ENCODE peak calls at places on chromosome 17, in four cellular contexts. O is IMR-90, N is tibial nerve, H is heart left ventricle. E is an unnamed sample.

GRCh38 chr17:62808576-62808970 is 459 bp upstream of the MARCHF10 start:
- DNase-seq in O (no peak), N (no peak), H (no peak), E (no peak)

GRCh38 chr17:7440113-7440822 is 956 bp downstream of the FGF11 start:
- DNase-seq in O (no peak), N (no peak), H (peak; percentile 82), E (no peak)

GRCh38 chr17:13540546-13540945 is 61.2 kb downstream of the HS3ST3A1 start:
- DNase-seq in O (no peak), N (no peak), H (no peak), E (no peak)

GRCh38 chr17:34075076-34075475 is 180.0 kb upstream of the CCL2 start:
- DNase-seq in O (no peak), N (no peak), H (no peak), E (no peak)

GRCh38 chr17:4839965-4840892 is 7.1 kb downstream of the MINK1 start:
- DNase-seq in O (peak; percentile 67), N (no peak), H (no peak), E (no peak)

GRCh38 chr17:38343608-38343980 is at the start of gene GPR179:
- DNase-seq in O (no peak), N (no peak), H (no peak), E (no peak)

GRCh38 chr17:9239821-9240658 is 218.7 kb downstream of the NTN1 start:
- DNase-seq in O (peak; percentile 39), N (peak; percentile 64), H (peak; percentile 87), E (no peak)

GRCh38 chr17:8067806-8068205 is 19.7 kb downstream of the ALOX12B start:
- DNase-seq in O (no peak), N (no peak), H (no peak), E (no peak)

GRCh38 chr17:82213251-82214011 is 789 bp upstream of the CCDC57 start:
- DNase-seq in O (peak; percentile 89), N (no peak), H (peak; percentile 71), E (peak; percentile 86)

GRCh38 chr17:75808905-75809621 is 24.5 kb downstream of the UNK start:
- DNase-seq in O (peak; percentile 37), N (peak; percentile 72), H (no peak), E (no peak)

GRCh38 chr17:57919912-57920311 is 35.3 kb downstream of the CUEDC1 start:
- DNase-seq in O (no peak), N (no peak), H (no peak), E (no peak)

GRCh38 chr17:50608700-50609375 is 25.8 kb upstream of the ABCC3 start:
- DNase-seq in O (no peak), N (no peak), H (no peak), E (no peak)

GRCh38 chr17:71200597-71200996 is 920.2 kb upstream of the SOX9 start:
- DNase-seq in O (no peak), N (no peak), H (no peak), E (no peak)

GRCh38 chr17:46732754-46733398 is 85.6 kb downstream of the WNT3 start:
- DNase-seq in O (no peak), N (no peak), H (no peak), E (no peak)

GRCh38 chr17:2054262-2054739 is 602 bp upstream of the HIC1 start:
- DNase-seq in O (peak; percentile 55), N (no peak), H (peak; percentile 74), E (no peak)

GRCh38 chr17:7551396-7551795 is 2.5 kb downstream of the TNFSF12 start:
- DNase-seq in O (no peak), N (no peak), H (no peak), E (no peak)

GRCh38 chr17:57484081-57484666 is 227.9 kb downstream of the MSI2 start:
- DNase-seq in O (peak; percentile 43), N (no peak), H (no peak), E (no peak)

GRCh38 chr17:40566027-40566426 is 755 bp upstream of the CCR7 start:
- DNase-seq in O (no peak), N (no peak), H (no peak), E (no peak)

GRCh38 chr17:16001498-16001897 is 1.9 kb downstream of the TTC19 start:
- DNase-seq in O (no peak), N (no peak), H (no peak), E (no peak)

GRCh38 chr17:5019475-5019956 is 15.7 kb downstream of the SLC52A1 start:
- DNase-seq in O (peak; percentile 12), N (no peak), H (no peak), E (peak; percentile 57)

GRCh38 chr17:79859676-79860615 is 20.7 kb upstream of the CBX4 start:
- DNase-seq in O (no peak), N (no peak), H (peak; percentile 55), E (no peak)

GRCh38 chr17:78377858-78378224 is 608 bp upstream of the PGS1 start:
- DNase-seq in O (no peak), N (no peak), H (no peak), E (no peak)

GRCh38 chr17:3798273-3799180 is 2.5 kb downstream of the ITGAE start:
- DNase-seq in O (no peak), N (no peak), H (no peak), E (no peak)

GRCh38 chr17:927611-928461 is 51.7 kb downstream of the NXN start:
- DNase-seq in O (peak; percentile 97), N (no peak), H (no peak), E (peak; percentile 75)

GRCh38 chr17:77837917-77838316 is 120.6 kb upstream of the TNRC6C start:
- DNase-seq in O (no peak), N (no peak), H (no peak), E (no peak)

GRCh38 chr17:38674749-38675615 is at the start of gene EPOP:
- DNase-seq in O (peak; percentile 76), N (peak; percentile 67), H (peak; percentile 93), E (peak; percentile 93)

GRCh38 chr17:77076046-77076882 is 64.5 kb upstream of the SEC14L1 start:
- DNase-seq in O (peak; percentile 9), N (no peak), H (no peak), E (no peak)

GRCh38 chr17:57541472-57542394 is 203.4 kb downstream of the CCDC182 start:
- DNase-seq in O (peak; percentile 50), N (no peak), H (no peak), E (peak; percentile 97)

GRCh38 chr17:47145351-47145750 is 43.7 kb downstream of the CDC27 start:
- DNase-seq in O (no peak), N (no peak), H (no peak), E (no peak)

DNA sequence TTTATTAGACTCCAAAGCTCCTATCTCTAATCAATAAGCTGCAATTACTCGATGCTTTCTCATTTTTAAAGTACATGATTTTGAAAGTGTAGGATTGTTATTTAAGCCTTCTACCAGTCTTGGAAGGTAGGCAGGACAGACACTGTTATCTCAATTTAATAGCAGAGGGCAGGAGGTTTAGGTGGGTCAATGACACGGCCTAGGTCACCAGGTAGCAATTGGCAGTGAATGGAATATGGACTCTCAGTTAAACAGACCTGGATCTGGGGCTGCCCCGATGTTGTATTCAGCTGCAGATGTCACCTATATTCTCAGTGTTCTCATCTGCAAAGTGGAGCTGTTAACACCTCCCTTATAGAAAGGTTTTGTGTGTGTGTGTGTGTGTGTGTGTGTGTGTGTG is 124.4 kb upstream of the ANKFN1 start:
- DNase-seq in O (no peak), N (no peak), H (no peak), E (no peak)
- TF ChIP-seq POLR2A in O (no peak), N (no peak), H (no peak), E (no peak)

DNA sequence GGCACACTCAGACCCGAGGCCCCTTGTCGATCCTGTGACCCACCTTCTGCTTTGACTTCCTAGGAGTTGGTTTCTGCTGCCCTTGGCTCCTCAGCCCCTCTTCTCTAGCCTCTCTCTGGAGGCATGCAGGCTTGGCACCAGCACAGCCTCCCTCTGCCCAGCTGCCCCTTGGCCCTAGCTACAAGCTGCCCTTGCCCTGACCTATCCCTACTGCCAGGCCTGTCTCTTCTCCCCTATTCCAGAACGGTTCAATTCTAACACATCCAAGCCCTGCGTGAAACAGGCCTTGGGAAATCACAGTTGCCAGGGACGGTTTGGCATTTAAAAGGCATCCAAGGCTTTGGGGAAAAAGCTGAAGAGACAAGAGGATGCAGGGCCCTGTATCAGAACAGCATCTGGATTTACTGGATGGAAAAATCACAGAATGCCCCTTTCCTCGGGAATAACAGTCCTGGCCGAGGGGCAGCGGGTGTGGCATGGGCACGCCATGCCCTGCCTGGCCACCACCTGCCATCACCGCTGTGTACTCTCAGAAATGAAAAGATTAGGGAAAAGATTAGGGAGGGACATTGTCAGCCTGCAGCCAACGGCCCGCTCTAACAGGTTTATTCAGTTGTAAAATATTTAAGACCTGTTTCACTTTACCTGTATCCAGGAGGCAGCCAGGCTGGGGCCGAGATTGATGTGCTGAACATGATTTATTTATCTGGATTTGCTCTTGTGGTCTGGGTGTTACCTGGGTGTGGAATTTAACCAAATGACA is 15.8 kb downstream of the RAI1 start:
- DNase-seq in O (no peak), N (no peak), H (peak; percentile 24), E (no peak)
- TF ChIP-seq POLR2A in O (no peak), N (no peak), H (no peak), E (no peak)

GRCh38 chr17:42779942-42780815 is at the start of gene WNK4:
- DNase-seq in O (no peak), N (no peak), H (no peak), E (peak; percentile 80)

GRCh38 chr17:42779304-42779941 is 987 bp upstream of the WNK4 start:
- DNase-seq in O (no peak), N (no peak), H (no peak), E (no peak)

GRCh38 chr17:42782402-42783061 is 2.1 kb downstream of the WNK4 start:
- DNase-seq in O (no peak), N (no peak), H (no peak), E (no peak)

GRCh38 chr17:42781639-42782401 is 1.4 kb downstream of the WNK4 start:
- DNase-seq in O (no peak), N (no peak), H (no peak), E (no peak)

DNA sequence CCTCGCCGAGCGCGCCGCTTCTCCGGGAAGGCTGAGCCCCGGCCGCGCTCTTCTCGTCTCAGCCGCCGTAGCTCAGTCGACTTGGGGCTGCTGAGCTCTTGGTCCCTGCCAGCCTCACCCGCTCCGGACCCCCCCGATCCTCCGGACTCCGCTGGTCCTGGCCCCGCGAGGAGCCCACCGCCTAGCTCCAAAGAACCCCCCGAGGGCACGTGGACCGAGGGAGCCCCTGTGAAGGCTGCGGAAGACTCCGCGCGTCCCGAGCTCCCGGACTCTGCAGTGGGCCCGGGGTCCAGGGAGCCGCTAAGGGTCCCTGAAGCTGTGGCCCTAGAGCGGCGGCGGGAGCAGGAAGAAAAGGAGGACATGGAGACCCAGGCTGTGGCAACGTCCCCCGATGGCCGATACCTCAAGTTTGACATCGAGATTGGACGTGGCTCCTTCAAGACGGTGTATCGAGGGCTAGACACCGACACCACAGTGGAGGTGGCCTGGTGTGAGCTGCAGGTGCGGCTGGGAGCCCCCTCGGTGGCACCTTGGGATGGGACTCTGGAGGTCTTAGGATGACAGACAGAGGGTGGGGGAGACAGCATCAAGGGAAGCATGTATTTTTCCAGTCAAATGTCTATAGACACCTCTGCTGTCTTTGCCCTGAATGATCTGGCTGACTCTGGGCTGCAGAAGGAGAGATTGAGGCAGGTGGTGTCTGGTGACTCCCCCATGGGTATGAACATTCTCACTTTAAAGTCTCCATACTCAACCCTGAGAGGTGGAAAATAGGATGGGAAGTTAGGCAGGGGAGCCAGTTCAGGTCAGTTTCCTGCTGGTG is 617 bp downstream of the WNK4 start:
- DNase-seq in O (no peak), N (no peak), H (no peak), E (no peak)
- TF ChIP-seq POLR2A in O (no peak), N (no peak), H (no peak), E (no peak)

DNA sequence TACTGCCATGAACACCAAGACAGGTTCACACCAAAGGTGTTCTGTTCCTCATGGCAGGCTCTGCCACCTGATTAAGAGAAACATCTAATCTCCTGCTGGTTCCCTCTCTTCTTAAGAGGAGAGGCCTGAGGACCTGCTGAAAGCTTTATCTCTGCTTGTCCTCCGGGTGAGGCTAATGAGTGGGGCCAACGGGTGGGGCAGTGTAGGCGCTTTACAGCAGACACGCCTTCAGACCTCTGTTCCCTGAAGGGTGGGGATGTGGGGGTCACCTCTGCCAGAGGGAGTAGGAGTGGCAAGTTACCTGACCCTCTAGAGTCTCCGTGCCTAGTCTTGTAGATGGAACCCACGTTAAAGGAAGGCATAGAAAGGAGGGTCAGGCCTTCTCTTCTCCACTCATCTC is 4.2 kb upstream of the MRM1 start:
- DNase-seq in O (no peak), N (no peak), H (no peak), E (no peak)
- TF ChIP-seq POLR2A in O (no peak), N (no peak), H (no peak), E (no peak)